ENCODE peak calls at places on chromosomes 4 and X, in five cellular contexts. One of them, this sample, is unnamed.

GRCh38 chrX:74383611-74384010 is 37.7 kb upstream of the SLC16A2 start:
- DNase-seq in AG08395: peak
- DNase-seq in stimulated activated CD4-positive, alpha-beta T cell treated with anti-CD3 and anti-CD28 coated beads, Interleukin-4, amount 100 ng/mL, for 24 hours: peak
- DNase-seq in choroid plexus epithelial cell: peak
- DNase-seq in suprapubic skin: no peak
- DNase-seq in this sample: peak

GRCh38 chr4:153438916-153439756 is 27.0 kb upstream of the TMEM131L start:
- DNase-seq in AG08395: no peak
- DNase-seq in stimulated activated CD4-positive, alpha-beta T cell treated with anti-CD3 and anti-CD28 coated beads, Interleukin-4, amount 100 ng/mL, for 24 hours: peak
- DNase-seq in choroid plexus epithelial cell: no peak
- DNase-seq in suprapubic skin: no peak
- DNase-seq in this sample: no peak

GRCh38 chrX:19003756-19004155 is 19.8 kb upstream of the PHKA2 start:
- DNase-seq in AG08395: no peak
- DNase-seq in stimulated activated CD4-positive, alpha-beta T cell treated with anti-CD3 and anti-CD28 coated beads, Interleukin-4, amount 100 ng/mL, for 24 hours: no peak
- DNase-seq in choroid plexus epithelial cell: no peak
- DNase-seq in suprapubic skin: no peak
- DNase-seq in this sample: no peak

GRCh38 chr4:139266583-139267257 is 13.3 kb downstream of the MGARP start:
- DNase-seq in AG08395: peak
- DNase-seq in stimulated activated CD4-positive, alpha-beta T cell treated with anti-CD3 and anti-CD28 coated beads, Interleukin-4, amount 100 ng/mL, for 24 hours: peak
- DNase-seq in choroid plexus epithelial cell: peak
- DNase-seq in suprapubic skin: no peak
- DNase-seq in this sample: peak

GRCh38 chrX:31547816-31548215 is 476.0 kb upstream of the FTHL17 start:
- DNase-seq in AG08395: no peak
- DNase-seq in stimulated activated CD4-positive, alpha-beta T cell treated with anti-CD3 and anti-CD28 coated beads, Interleukin-4, amount 100 ng/mL, for 24 hours: no peak
- DNase-seq in choroid plexus epithelial cell: no peak
- DNase-seq in suprapubic skin: no peak
- DNase-seq in this sample: no peak

GRCh38 chr4:20391224-20391623 is 139.5 kb downstream of the SLIT2 start:
- DNase-seq in AG08395: peak
- DNase-seq in stimulated activated CD4-positive, alpha-beta T cell treated with anti-CD3 and anti-CD28 coated beads, Interleukin-4, amount 100 ng/mL, for 24 hours: no peak
- DNase-seq in choroid plexus epithelial cell: peak
- DNase-seq in suprapubic skin: no peak
- DNase-seq in this sample: no peak

GRCh38 chr4:52755409-52755808 is 4.2 kb upstream of the ERVMER34-1 start:
- DNase-seq in AG08395: no peak
- DNase-seq in stimulated activated CD4-positive, alpha-beta T cell treated with anti-CD3 and anti-CD28 coated beads, Interleukin-4, amount 100 ng/mL, for 24 hours: no peak
- DNase-seq in choroid plexus epithelial cell: no peak
- DNase-seq in suprapubic skin: no peak
- DNase-seq in this sample: no peak

GRCh38 chr4:185396724-185397402 is at the start of gene ANKRD37:
- DNase-seq in AG08395: peak
- DNase-seq in stimulated activated CD4-positive, alpha-beta T cell treated with anti-CD3 and anti-CD28 coated beads, Interleukin-4, amount 100 ng/mL, for 24 hours: no peak
- DNase-seq in choroid plexus epithelial cell: peak
- DNase-seq in suprapubic skin: no peak
- DNase-seq in this sample: no peak

GRCh38 chrX:133444952-133445831 is 29.9 kb upstream of the GPC4 start:
- DNase-seq in AG08395: peak
- DNase-seq in stimulated activated CD4-positive, alpha-beta T cell treated with anti-CD3 and anti-CD28 coated beads, Interleukin-4, amount 100 ng/mL, for 24 hours: no peak
- DNase-seq in choroid plexus epithelial cell: no peak
- DNase-seq in suprapubic skin: no peak
- DNase-seq in this sample: no peak

GRCh38 chr4:76758996-76759395 is 138.9 kb downstream of the SOWAHB start:
- DNase-seq in AG08395: no peak
- DNase-seq in stimulated activated CD4-positive, alpha-beta T cell treated with anti-CD3 and anti-CD28 coated beads, Interleukin-4, amount 100 ng/mL, for 24 hours: no peak
- DNase-seq in choroid plexus epithelial cell: no peak
- DNase-seq in suprapubic skin: no peak
- DNase-seq in this sample: no peak

GRCh38 chrX:26778320-26778888 is 562.4 kb downstream of the MAGEB5 start:
- DNase-seq in AG08395: no peak
- DNase-seq in stimulated activated CD4-positive, alpha-beta T cell treated with anti-CD3 and anti-CD28 coated beads, Interleukin-4, amount 100 ng/mL, for 24 hours: no peak
- DNase-seq in choroid plexus epithelial cell: no peak
- DNase-seq in suprapubic skin: no peak
- DNase-seq in this sample: no peak

GRCh38 chr4:103098746-103099421 is 750 bp downstream of the BDH2 start:
- DNase-seq in AG08395: peak
- DNase-seq in stimulated activated CD4-positive, alpha-beta T cell treated with anti-CD3 and anti-CD28 coated beads, Interleukin-4, amount 100 ng/mL, for 24 hours: no peak
- DNase-seq in choroid plexus epithelial cell: peak
- DNase-seq in suprapubic skin: no peak
- DNase-seq in this sample: no peak

GRCh38 chr4:7208509-7209451 is 16.4 kb downstream of the SORCS2 start:
- DNase-seq in AG08395: no peak
- DNase-seq in stimulated activated CD4-positive, alpha-beta T cell treated with anti-CD3 and anti-CD28 coated beads, Interleukin-4, amount 100 ng/mL, for 24 hours: no peak
- DNase-seq in choroid plexus epithelial cell: no peak
- DNase-seq in suprapubic skin: no peak
- DNase-seq in this sample: no peak

GRCh38 chr4:66575024-66575696 is 904.9 kb upstream of the EPHA5 start:
- DNase-seq in AG08395: no peak
- DNase-seq in stimulated activated CD4-positive, alpha-beta T cell treated with anti-CD3 and anti-CD28 coated beads, Interleukin-4, amount 100 ng/mL, for 24 hours: no peak
- DNase-seq in choroid plexus epithelial cell: peak
- DNase-seq in suprapubic skin: no peak
- DNase-seq in this sample: peak

GRCh38 chr4:77742054-77742453 is 77.1 kb downstream of the CNOT6L start:
- DNase-seq in AG08395: no peak
- DNase-seq in stimulated activated CD4-positive, alpha-beta T cell treated with anti-CD3 and anti-CD28 coated beads, Interleukin-4, amount 100 ng/mL, for 24 hours: no peak
- DNase-seq in choroid plexus epithelial cell: peak
- DNase-seq in suprapubic skin: no peak
- DNase-seq in this sample: no peak

GRCh38 chr4:186765673-186766546 is 42.3 kb upstream of the FAT1 start:
- DNase-seq in AG08395: no peak
- DNase-seq in stimulated activated CD4-positive, alpha-beta T cell treated with anti-CD3 and anti-CD28 coated beads, Interleukin-4, amount 100 ng/mL, for 24 hours: no peak
- DNase-seq in choroid plexus epithelial cell: no peak
- DNase-seq in suprapubic skin: no peak
- DNase-seq in this sample: peak

GRCh38 chr4:142334931-142335330 is 511.2 kb downstream of the INPP4B start:
- DNase-seq in AG08395: no peak
- DNase-seq in stimulated activated CD4-positive, alpha-beta T cell treated with anti-CD3 and anti-CD28 coated beads, Interleukin-4, amount 100 ng/mL, for 24 hours: no peak
- DNase-seq in choroid plexus epithelial cell: no peak
- DNase-seq in suprapubic skin: no peak
- DNase-seq in this sample: no peak

GRCh38 chr4:146370841-146371240 is 150.9 kb downstream of the SLC10A7 start:
- DNase-seq in AG08395: no peak
- DNase-seq in stimulated activated CD4-positive, alpha-beta T cell treated with anti-CD3 and anti-CD28 coated beads, Interleukin-4, amount 100 ng/mL, for 24 hours: no peak
- DNase-seq in choroid plexus epithelial cell: peak
- DNase-seq in suprapubic skin: no peak
- DNase-seq in this sample: no peak

GRCh38 chr4:60461551-60461950 is 738.6 kb upstream of the ADGRL3 start:
- DNase-seq in AG08395: no peak
- DNase-seq in stimulated activated CD4-positive, alpha-beta T cell treated with anti-CD3 and anti-CD28 coated beads, Interleukin-4, amount 100 ng/mL, for 24 hours: no peak
- DNase-seq in choroid plexus epithelial cell: no peak
- DNase-seq in suprapubic skin: no peak
- DNase-seq in this sample: no peak

GRCh38 chr4:5158391-5158770 is 107.1 kb downstream of the STK32B start:
- DNase-seq in AG08395: no peak
- DNase-seq in stimulated activated CD4-positive, alpha-beta T cell treated with anti-CD3 and anti-CD28 coated beads, Interleukin-4, amount 100 ng/mL, for 24 hours: no peak
- DNase-seq in choroid plexus epithelial cell: no peak
- DNase-seq in suprapubic skin: no peak
- DNase-seq in this sample: no peak

GRCh38 chr4:1984406-1985191 is 24.2 kb downstream of the NELFA start:
- DNase-seq in AG08395: no peak
- DNase-seq in stimulated activated CD4-positive, alpha-beta T cell treated with anti-CD3 and anti-CD28 coated beads, Interleukin-4, amount 100 ng/mL, for 24 hours: no peak
- DNase-seq in choroid plexus epithelial cell: no peak
- DNase-seq in suprapubic skin: peak
- DNase-seq in this sample: no peak

GRCh38 chrX:44748014-44748413 is 95.8 kb upstream of the DUSP21 start:
- DNase-seq in AG08395: peak
- DNase-seq in stimulated activated CD4-positive, alpha-beta T cell treated with anti-CD3 and anti-CD28 coated beads, Interleukin-4, amount 100 ng/mL, for 24 hours: no peak
- DNase-seq in choroid plexus epithelial cell: peak
- DNase-seq in suprapubic skin: no peak
- DNase-seq in this sample: peak

GRCh38 chr4:54513231-54513630 is 144.5 kb upstream of the KIT start:
- DNase-seq in AG08395: peak
- DNase-seq in stimulated activated CD4-positive, alpha-beta T cell treated with anti-CD3 and anti-CD28 coated beads, Interleukin-4, amount 100 ng/mL, for 24 hours: no peak
- DNase-seq in choroid plexus epithelial cell: peak
- DNase-seq in suprapubic skin: no peak
- DNase-seq in this sample: peak